ENCODE peak calls at places on chromosome 4, in eight cellular contexts. J, F, T, K, N, M, U and P are unnamed samples.

GRCh38 chr4:111450867-111451266 is 694.4 kb upstream of the FAM241A start:
- DNase-seq in J (peak; percentile 50), F (no peak), T (peak; percentile 4), K (no peak), N (no peak), M (peak; percentile 6), U (no peak), P (no peak)

GRCh38 chr4:121690001-121690400 is 6.8 kb downstream of the ANXA5 start:
- DNase-seq in J (peak; percentile 72), F (peak; percentile 68), T (peak; percentile 43), K (no peak), N (no peak), M (peak; percentile 93), U (peak; percentile 77), P (no peak)

GRCh38 chr4:146520894-146521542 is 722 bp downstream of the SLC10A7 start:
- DNase-seq in J (peak; percentile 63), F (peak; percentile 62), T (peak; percentile 79), K (no peak), N (peak; percentile 3), M (peak; percentile 86), U (peak; percentile 68), P (peak; percentile 40)

GRCh38 chr4:153063490-153063889 is 127.4 kb downstream of the FHDC1 start:
- DNase-seq in J (no peak), F (no peak), T (no peak), K (no peak), N (no peak), M (no peak), U (no peak), P (no peak)

GRCh38 chr4:137794779-137795178 is 262.5 kb upstream of the PCDH18 start:
- DNase-seq in J (peak; percentile 34), F (peak; percentile 35), T (no peak), K (no peak), N (no peak), M (no peak), U (peak; percentile 1), P (peak; percentile 4)

GRCh38 chr4:15776871-15777648 is 1.1 kb upstream of the CD38 start:
- DNase-seq in J (no peak), F (no peak), T (no peak), K (no peak), N (no peak), M (no peak), U (no peak), P (no peak)

GRCh38 chr4:16225139-16225538 is 1.1 kb downstream of the TAPT1 start:
- DNase-seq in J (peak; percentile 58), F (peak; percentile 57), T (peak; percentile 51), K (no peak), N (no peak), M (peak; percentile 50), U (no peak), P (no peak)

GRCh38 chr4:4673070-4673469 is 131.2 kb upstream of the STX18 start:
- DNase-seq in J (peak; percentile 80), F (peak; percentile 66), T (peak; percentile 28), K (no peak), N (no peak), M (peak; percentile 36), U (no peak), P (no peak)

GRCh38 chr4:38964942-38965775 is 67.0 kb downstream of the TMEM156 start:
- DNase-seq in J (no peak), F (no peak), T (no peak), K (no peak), N (no peak), M (no peak), U (no peak), P (no peak)

GRCh38 chr4:5474756-5475155 is 233.6 kb downstream of the EVC2 start:
- DNase-seq in J (no peak), F (peak; percentile 28), T (no peak), K (peak; percentile 11), N (no peak), M (peak; percentile 36), U (no peak), P (no peak)

GRCh38 chr4:173257732-173258717 is 76.1 kb downstream of the HMGB2 start:
- DNase-seq in J (peak; percentile 71), F (peak; percentile 67), T (peak; percentile 74), K (peak; percentile 44), N (peak; percentile 82), M (peak; percentile 71), U (peak; percentile 38), P (no peak)

GRCh38 chr4:147408189-147408588 is 72.7 kb upstream of the EDNRA start:
- DNase-seq in J (peak; percentile 12), F (no peak), T (no peak), K (no peak), N (no peak), M (no peak), U (no peak), P (no peak)

GRCh38 chr4:74768857-74769525 is 25.3 kb downstream of the BTC start:
- DNase-seq in J (peak; percentile 89), F (no peak), T (peak; percentile 73), K (no peak), N (no peak), M (peak; percentile 22), U (peak; percentile 68), P (peak; percentile 61)

GRCh38 chr4:27066591-27066990 is 205.9 kb downstream of the STIM2 start:
- DNase-seq in J (peak; percentile 5), F (no peak), T (no peak), K (no peak), N (no peak), M (no peak), U (no peak), P (no peak)

GRCh38 chr4:41216294-41217019 is 2.1 kb upstream of the APBB2 start:
- DNase-seq in J (peak; percentile 65), F (peak; percentile 73), T (peak; percentile 86), K (no peak), N (peak; percentile 55), M (peak; percentile 83), U (peak; percentile 75), P (no peak)

GRCh38 chr4:2856266-2856665 is 12.6 kb downstream of the ADD1 start:
- DNase-seq in J (no peak), F (no peak), T (no peak), K (no peak), N (no peak), M (no peak), U (no peak), P (no peak)

GRCh38 chr4:2860391-2861348 is 17.0 kb downstream of the ADD1 start:
- DNase-seq in J (no peak), F (no peak), T (peak; percentile 82), K (no peak), N (no peak), M (peak; percentile 29), U (no peak), P (no peak)

GRCh38 chr4:2857349-2857927 is 13.8 kb downstream of the ADD1 start:
- DNase-seq in J (no peak), F (no peak), T (no peak), K (no peak), N (no peak), M (no peak), U (no peak), P (no peak)

GRCh38 chr4:2859514-2859913 is 15.9 kb downstream of the ADD1 start:
- DNase-seq in J (no peak), F (no peak), T (peak; percentile 45), K (no peak), N (no peak), M (no peak), U (no peak), P (no peak)

GRCh38 chr4:2858451-2859217 is 15.0 kb downstream of the ADD1 start:
- DNase-seq in J (peak; percentile 56), F (peak; percentile 57), T (peak; percentile 53), K (no peak), N (no peak), M (peak; percentile 48), U (peak; percentile 11), P (no peak)
- H3K4me3 ChIP-seq in J (no peak overlapping the region), F (no peak overlapping the region), T (no peak overlapping the region), K (no peak overlapping the region), N (no peak overlapping the region), M (peak overlapping the region; percentile 22), U (no peak overlapping the region), P (no peak overlapping the region)

DNA sequence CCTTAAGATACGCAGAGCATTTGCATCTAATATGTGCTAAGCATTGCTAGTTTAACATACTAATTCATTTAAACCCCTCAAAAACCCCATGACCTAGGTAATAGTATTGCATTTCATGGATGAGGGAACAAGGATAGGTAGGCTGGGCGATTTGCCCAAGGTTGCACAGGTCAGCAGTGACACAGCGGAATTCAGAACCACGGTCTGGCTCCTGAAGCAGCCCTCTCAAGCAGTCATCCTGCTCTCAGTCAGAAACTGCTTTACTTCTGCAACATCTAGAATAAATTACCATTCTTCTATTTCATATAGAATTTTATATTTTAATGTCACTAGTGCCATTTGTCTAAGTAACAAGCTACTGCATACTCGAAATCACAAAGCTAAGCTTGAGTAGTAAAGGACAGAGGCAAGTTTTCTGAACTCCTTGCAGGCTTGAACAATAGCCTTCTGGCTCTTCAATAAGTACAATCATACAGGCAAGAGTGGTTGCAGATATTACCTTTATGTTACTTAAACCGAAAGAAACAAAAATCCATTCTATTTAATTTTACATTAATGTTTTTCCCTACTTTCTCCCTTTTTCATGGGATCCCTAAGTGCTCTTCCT is 555 bp upstream of the SPP1 start:
- DNase-seq in J (no peak), F (no peak), T (no peak), K (no peak), N (no peak), M (peak; percentile 22), U (peak; percentile 24), P (no peak)
- H3K4me3 ChIP-seq in J (no peak overlapping the region), F (no peak overlapping the region), T (no peak overlapping the region), K (no peak overlapping the region), N (peak overlapping the region; percentile 59), M (no peak overlapping the region), U (no peak overlapping the region), P (no peak overlapping the region)

DNA sequence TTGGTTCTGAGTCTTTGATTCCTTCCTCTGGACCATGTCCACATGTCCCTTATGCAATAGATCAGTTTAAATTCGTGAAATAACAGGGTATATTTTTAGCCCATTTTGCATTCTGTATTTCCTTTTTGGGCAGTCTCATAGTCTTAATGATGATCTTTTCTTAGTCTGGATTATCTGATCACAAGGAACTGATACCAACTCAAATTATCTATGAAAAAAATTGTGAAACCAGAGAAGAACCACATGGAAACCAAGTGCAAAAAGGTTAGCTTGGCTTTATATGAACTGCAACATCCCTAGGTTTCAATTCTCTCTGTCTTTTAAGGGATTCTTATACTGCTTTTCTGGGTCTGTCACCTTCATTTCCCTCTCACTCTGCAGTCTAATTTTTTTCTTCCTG is 608.6 kb upstream of the AADAT start:
- DNase-seq in J (no peak), F (no peak), T (no peak), K (no peak), N (no peak), M (no peak), U (no peak), P (no peak)
- H3K4me3 ChIP-seq in J (no peak overlapping the region), F (no peak overlapping the region), T (no peak overlapping the region), K (no peak overlapping the region), N (no peak overlapping the region), M (no peak overlapping the region), U (no peak overlapping the region), P (no peak overlapping the region)

GRCh38 chr4:81031389-81032173 is 1.1 kb downstream of the BMP3 start:
- DNase-seq in J (no peak), F (no peak), T (no peak), K (no peak), N (no peak), M (no peak), U (no peak), P (no peak)
- H3K4me3 ChIP-seq in J (no peak overlapping the region), F (peak overlapping the region; percentile 35), T (no peak overlapping the region), K (no peak overlapping the region), N (peak overlapping the region; percentile 61), M (peak overlapping the region; percentile 75), U (no peak overlapping the region), P (peak overlapping the region; percentile 40)

DNA sequence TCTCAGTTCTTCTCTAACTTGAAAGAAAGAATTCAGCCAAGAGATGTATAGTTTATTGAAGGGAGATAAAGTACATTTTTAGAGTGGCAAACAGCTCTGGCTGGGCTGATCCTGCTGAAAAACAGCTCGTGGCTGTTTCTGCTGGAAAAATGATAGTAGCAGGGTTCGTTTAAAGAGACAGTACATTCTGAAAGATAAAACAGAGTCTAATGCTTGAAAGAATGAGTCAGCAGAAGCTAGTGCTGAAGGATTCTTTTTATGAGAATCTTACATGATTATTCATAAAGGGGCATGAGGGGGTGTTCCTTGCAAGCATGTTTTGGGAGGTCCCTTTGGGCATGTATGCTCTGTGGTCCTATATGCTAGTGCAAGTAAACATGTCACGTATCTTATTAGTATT is 790.0 kb downstream of the PCDH18 start:
- DNase-seq in J (peak; percentile 8), F (no peak), T (no peak), K (no peak), N (no peak), M (peak; percentile 34), U (no peak), P (no peak)
- H3K4me3 ChIP-seq in J (no peak overlapping the region), F (no peak overlapping the region), T (no peak overlapping the region), K (no peak overlapping the region), N (no peak overlapping the region), M (no peak overlapping the region), U (no peak overlapping the region), P (no peak overlapping the region)